ENCODE peak calls at places on chromosomes 4 and X, in five cellular contexts. G is stimulated activated CD4-positive, alpha-beta T cell treated with anti-CD3 and anti-CD28 coated beads, Interleukin-1b, Interleukin-23, amount 100 ng/mL, for 48 hours; T is GM19239; S is left ventricle myocardium superior; L is M059J. Z is an unnamed sample.

GRCh38 chrX:41921492-41922124 is 1.7 kb downstream of the CASK start:
- DNase-seq in S (no peak), T (peak; percentile 4), G (no peak), L (peak; percentile 38), Z (no peak)

GRCh38 chr4:2248044-2248780 is 6.3 kb upstream of the HAUS3 start:
- DNase-seq in G (peak; percentile 1), S (no peak), T (peak; percentile 6), L (no peak), Z (peak; percentile 4)

GRCh38 chr4:77994194-77994721 is 62.9 kb upstream of the FRAS1 start:
- DNase-seq in S (no peak), T (peak; percentile 1), L (peak; percentile 29), G (no peak), Z (no peak)

GRCh38 chr4:117700111-117700892 is 334.0 kb upstream of the NDST3 start:
- DNase-seq in L (no peak), T (no peak), S (no peak), G (no peak), Z (no peak)

GRCh38 chr4:128601992-128602695 is 207.4 kb upstream of the JADE1 start:
- DNase-seq in L (peak; percentile 79), T (no peak), S (peak; percentile 33), G (no peak), Z (no peak)

GRCh38 chr4:73193155-73193554 is 65.4 kb downstream of the ANKRD17 start:
- DNase-seq in T (no peak), G (no peak), L (no peak), S (no peak), Z (no peak)

GRCh38 chr4:41476310-41476709 is 61.6 kb upstream of the LIMCH1 start:
- DNase-seq in L (no peak), G (no peak), T (no peak), S (no peak), Z (no peak)

GRCh38 chr4:965048-965765 is 8.2 kb downstream of the DGKQ start:
- DNase-seq in G (no peak), T (no peak), S (peak; percentile 29), L (no peak), Z (no peak)

GRCh38 chr4:20337261-20337664 is 85.6 kb downstream of the SLIT2 start:
- DNase-seq in G (no peak), L (peak; percentile 68), S (no peak), T (no peak), Z (no peak)

Z was measured in T-helper 17 cell.